ENCODE peak calls at places on chromosomes 7 and 10, in six cellular contexts. One of them, this sample, is unnamed.

GRCh38 chr10:122232781-122233180 is 38.3 kb upstream of the BTBD16 start:
- DNase-seq in stomach: no peak
- DNase-seq in lower lobe of right lung: no peak
- DNase-seq in adipocyte: peak; percentile 89
- DNase-seq in mesenchymal stem cell: no peak
- DNase-seq in spleen: no peak
- DNase-seq in this sample: peak; percentile 83

GRCh38 chr7:13980474-13980873 is 9.0 kb downstream of the ETV1 start:
- DNase-seq in stomach: no peak
- DNase-seq in lower lobe of right lung: no peak
- DNase-seq in adipocyte: no peak
- DNase-seq in mesenchymal stem cell: no peak
- DNase-seq in spleen: no peak
- DNase-seq in this sample: peak; percentile 34

GRCh38 chr10:123027861-123028260 is 19.1 kb downstream of the ACADSB start:
- DNase-seq in stomach: no peak
- DNase-seq in lower lobe of right lung: no peak
- DNase-seq in adipocyte: no peak
- DNase-seq in mesenchymal stem cell: no peak
- DNase-seq in spleen: no peak
- DNase-seq in this sample: peak; percentile 4

GRCh38 chr7:74280985-74281384 is 8.2 kb upstream of the CLIP2 start:
- DNase-seq in stomach: no peak
- DNase-seq in lower lobe of right lung: no peak
- DNase-seq in adipocyte: no peak
- DNase-seq in mesenchymal stem cell: peak; percentile 93
- DNase-seq in spleen: no peak
- DNase-seq in this sample: no peak

GRCh38 chr10:60623627-60624026 is 154.7 kb upstream of the CDK1 start:
- DNase-seq in stomach: no peak
- DNase-seq in lower lobe of right lung: no peak
- DNase-seq in adipocyte: no peak
- DNase-seq in mesenchymal stem cell: no peak
- DNase-seq in spleen: no peak
- DNase-seq in this sample: no peak

GRCh38 chr7:114660007-114660406 is 245.4 kb downstream of the FOXP2 start:
- DNase-seq in stomach: no peak
- DNase-seq in lower lobe of right lung: no peak
- DNase-seq in adipocyte: no peak
- DNase-seq in mesenchymal stem cell: peak; percentile 15
- DNase-seq in spleen: no peak
- DNase-seq in this sample: peak; percentile 16

GRCh38 chr7:96310106-96310505 is 11.8 kb downstream of the SLC25A13 start:
- DNase-seq in stomach: no peak
- DNase-seq in lower lobe of right lung: no peak
- DNase-seq in adipocyte: peak; percentile 74
- DNase-seq in mesenchymal stem cell: no peak
- DNase-seq in spleen: no peak
- DNase-seq in this sample: peak; percentile 86

GRCh38 chr10:29634764-29635625 is at the start of gene SVIL:
- DNase-seq in stomach: no peak
- DNase-seq in lower lobe of right lung: peak; percentile 67
- DNase-seq in adipocyte: peak; percentile 53
- DNase-seq in mesenchymal stem cell: peak; percentile 97
- DNase-seq in spleen: no peak
- DNase-seq in this sample: peak; percentile 81

GRCh38 chr7:94449151-94449725 is 54.5 kb downstream of the COL1A2 start:
- DNase-seq in stomach: no peak
- DNase-seq in lower lobe of right lung: no peak
- DNase-seq in adipocyte: peak; percentile 80
- DNase-seq in mesenchymal stem cell: peak; percentile 52
- DNase-seq in spleen: no peak
- DNase-seq in this sample: peak; percentile 74

GRCh38 chr10:124032982-124033886 is 60.2 kb downstream of the CHST15 start:
- DNase-seq in stomach: no peak
- DNase-seq in lower lobe of right lung: no peak
- DNase-seq in adipocyte: peak; percentile 49
- DNase-seq in mesenchymal stem cell: peak; percentile 86
- DNase-seq in spleen: peak; percentile 56
- DNase-seq in this sample: peak; percentile 75

GRCh38 chr10:553233-553632 is 136.2 kb downstream of the DIP2C start:
- DNase-seq in stomach: peak; percentile 10
- DNase-seq in lower lobe of right lung: no peak
- DNase-seq in adipocyte: no peak
- DNase-seq in mesenchymal stem cell: no peak
- DNase-seq in spleen: no peak
- DNase-seq in this sample: no peak

GRCh38 chr7:39313958-39314357 is 252.2 kb upstream of the YAE1 start:
- DNase-seq in stomach: no peak
- DNase-seq in lower lobe of right lung: no peak
- DNase-seq in adipocyte: no peak
- DNase-seq in mesenchymal stem cell: no peak
- DNase-seq in spleen: no peak
- DNase-seq in this sample: no peak

GRCh38 chr7:2926120-2926897 is 82.2 kb upstream of the GNA12 start:
- DNase-seq in stomach: no peak
- DNase-seq in lower lobe of right lung: peak; percentile 20
- DNase-seq in adipocyte: no peak
- DNase-seq in mesenchymal stem cell: no peak
- DNase-seq in spleen: peak; percentile 64
- DNase-seq in this sample: no peak

DNA sequence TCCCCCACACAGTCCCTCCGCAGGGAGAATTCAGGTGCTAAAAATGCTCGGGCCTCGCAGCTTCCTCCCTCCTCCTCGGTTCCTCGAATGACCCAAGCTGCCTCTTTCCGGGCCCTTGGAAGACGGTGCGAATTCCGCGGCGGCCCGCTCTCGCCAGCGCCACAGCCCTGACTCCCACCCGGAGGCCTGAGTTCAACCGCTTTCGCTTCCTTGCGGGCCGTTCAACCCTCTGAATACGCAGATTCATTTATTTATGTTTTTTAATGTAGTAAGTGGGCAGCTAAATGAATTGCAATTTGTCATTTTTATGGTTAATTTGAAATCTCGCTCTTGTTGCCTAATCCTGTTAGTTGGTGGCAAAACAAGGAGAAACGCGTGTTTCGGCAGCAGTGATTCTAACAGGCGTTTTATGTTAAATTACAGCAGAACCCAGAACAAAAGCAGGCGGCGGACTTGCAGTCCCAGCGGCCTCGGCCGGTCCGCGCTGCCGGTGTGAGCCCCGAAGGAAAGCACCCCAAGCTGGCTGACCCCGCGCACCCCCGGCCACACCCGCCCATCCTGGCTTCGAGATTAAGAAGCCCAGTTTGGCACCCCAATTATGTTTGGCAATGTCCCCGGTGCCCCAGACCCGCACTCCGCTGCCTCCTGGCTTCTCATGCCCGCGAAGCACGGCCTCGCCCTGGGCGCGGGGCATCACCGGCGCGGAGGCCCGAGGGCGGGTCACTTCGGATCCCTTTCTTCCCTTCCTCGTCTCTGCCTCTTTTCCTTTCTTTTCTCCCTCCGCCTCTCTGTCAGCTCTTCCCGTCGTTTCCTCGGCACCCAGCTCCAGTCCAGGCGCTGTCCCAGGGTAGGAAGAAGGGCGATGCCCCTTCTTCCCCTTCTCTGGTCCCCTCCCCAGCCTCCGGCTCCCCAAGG is 75.9 kb downstream of the INSIG1 start:
- DNase-seq in stomach: no peak
- DNase-seq in lower lobe of right lung: no peak
- DNase-seq in adipocyte: peak; percentile 15
- DNase-seq in mesenchymal stem cell: peak; percentile 16
- DNase-seq in spleen: peak; percentile 66
- DNase-seq in this sample: peak; percentile 26
- H3K4me3 ChIP-seq in stomach: peak overlapping the region; percentile 38
- H3K4me3 ChIP-seq in lower lobe of right lung: peak overlapping the region; percentile 33
- H3K4me3 ChIP-seq in adipocyte: peak overlapping the region; percentile 53
- H3K4me3 ChIP-seq in mesenchymal stem cell: no peak overlapping the region
- H3K4me3 ChIP-seq in spleen: peak overlapping the region; percentile 37
- H3K4me3 ChIP-seq in this sample: peak overlapping the region; percentile 31

DNA sequence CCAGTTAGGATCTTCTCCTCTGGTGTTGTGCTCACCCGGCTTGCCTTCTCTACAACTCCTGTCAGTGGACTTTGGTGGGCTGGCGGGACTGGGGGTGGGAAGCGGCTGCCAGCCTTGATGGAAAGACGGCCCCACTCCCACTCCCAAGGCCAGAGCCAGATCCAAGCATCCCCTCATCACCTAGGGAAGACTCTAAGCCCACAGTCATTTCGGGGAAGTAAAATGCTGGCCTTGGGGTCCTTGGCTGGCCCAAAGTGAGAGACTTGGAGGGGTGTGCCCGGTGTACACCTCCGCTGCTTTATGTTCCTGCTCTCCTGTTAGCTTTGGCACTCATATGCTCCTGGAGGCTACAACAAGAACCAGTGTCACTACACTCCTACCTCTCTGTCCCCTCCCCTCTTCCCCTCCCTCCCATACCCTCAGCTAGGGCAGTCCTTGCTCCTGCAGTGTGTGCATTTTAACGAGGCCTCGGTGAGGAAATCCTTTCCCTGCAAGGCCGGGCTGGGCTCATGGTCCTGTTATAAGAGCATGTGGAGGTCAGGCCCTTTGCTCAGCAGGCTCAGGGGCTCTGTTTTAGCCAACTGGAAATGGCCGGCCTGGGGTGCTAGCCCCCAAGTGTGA is 995 bp upstream of the HOXA10 start:
- DNase-seq in stomach: no peak
- DNase-seq in lower lobe of right lung: no peak
- DNase-seq in adipocyte: no peak
- DNase-seq in mesenchymal stem cell: no peak
- DNase-seq in spleen: peak; percentile 34
- DNase-seq in this sample: no peak
- H3K4me3 ChIP-seq in stomach: no peak overlapping the region
- H3K4me3 ChIP-seq in lower lobe of right lung: no peak overlapping the region
- H3K4me3 ChIP-seq in adipocyte: peak overlapping the region; percentile 94
- H3K4me3 ChIP-seq in mesenchymal stem cell: peak overlapping the region; percentile 61
- H3K4me3 ChIP-seq in spleen: no peak overlapping the region
- H3K4me3 ChIP-seq in this sample: no peak overlapping the region

DNA sequence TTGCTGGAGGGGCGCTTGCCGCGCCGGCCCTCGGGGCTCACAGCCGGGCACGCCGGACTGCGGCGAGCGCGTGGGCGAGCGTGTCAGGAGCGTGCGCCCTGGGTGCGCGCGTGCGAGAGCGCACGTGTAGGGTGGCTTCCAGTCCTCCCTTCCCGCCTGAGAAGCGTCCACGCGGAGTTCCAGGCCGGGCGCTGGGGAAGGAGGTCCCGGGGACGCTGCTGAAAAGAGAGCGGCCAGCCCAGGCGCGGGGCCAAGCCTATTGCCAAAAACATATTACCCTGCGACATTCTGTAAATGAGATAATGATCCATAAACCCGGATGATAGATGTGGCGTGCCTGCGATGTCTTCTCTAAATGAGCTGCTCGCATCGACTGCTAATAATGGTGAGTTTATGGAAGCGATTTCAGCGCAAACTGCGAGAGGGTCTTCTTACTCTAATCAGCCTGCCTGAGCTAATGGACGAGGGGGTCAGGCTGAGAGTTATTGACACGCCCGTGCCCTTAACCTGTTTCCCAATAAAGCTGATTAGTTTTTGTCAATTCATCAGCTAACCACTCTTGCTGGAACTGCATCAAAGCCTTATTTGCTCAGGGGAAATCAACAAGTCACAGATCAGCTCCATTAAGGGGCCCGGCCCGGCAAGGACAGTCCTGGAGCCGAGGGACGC is 8.0 kb upstream of the MNX1 start:
- DNase-seq in stomach: no peak
- DNase-seq in lower lobe of right lung: no peak
- DNase-seq in adipocyte: no peak
- DNase-seq in mesenchymal stem cell: no peak
- DNase-seq in spleen: no peak
- DNase-seq in this sample: no peak
- H3K4me3 ChIP-seq in stomach: peak overlapping the region; percentile 22
- H3K4me3 ChIP-seq in lower lobe of right lung: no peak overlapping the region
- H3K4me3 ChIP-seq in adipocyte: no peak overlapping the region
- H3K4me3 ChIP-seq in mesenchymal stem cell: no peak overlapping the region
- H3K4me3 ChIP-seq in spleen: no peak overlapping the region
- H3K4me3 ChIP-seq in this sample: no peak overlapping the region

DNA sequence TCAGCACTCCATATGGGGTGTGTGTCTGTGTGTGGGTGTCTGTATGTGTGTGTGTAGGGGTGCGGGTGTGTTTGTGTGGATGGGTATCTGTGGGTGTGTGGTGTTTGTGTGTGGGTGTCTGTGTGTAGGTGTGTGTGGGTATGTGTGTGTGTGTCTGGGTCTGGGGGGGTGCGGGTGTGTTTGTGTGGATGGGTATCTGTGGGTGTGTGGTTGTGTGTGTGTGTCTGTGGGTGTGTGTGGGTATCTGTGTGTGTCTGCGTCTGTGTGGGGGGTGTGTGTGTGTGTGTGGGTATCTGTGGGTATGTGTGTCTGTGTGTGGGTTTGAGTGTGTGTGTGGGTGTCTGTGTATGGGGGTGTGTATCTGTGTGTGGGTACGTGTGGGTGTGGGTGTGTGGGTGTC is 148.7 kb downstream of the RGS10 start:
- DNase-seq in stomach: no peak
- DNase-seq in lower lobe of right lung: no peak
- DNase-seq in adipocyte: no peak
- DNase-seq in mesenchymal stem cell: no peak
- DNase-seq in spleen: no peak
- DNase-seq in this sample: no peak
- H3K4me3 ChIP-seq in stomach: no peak overlapping the region
- H3K4me3 ChIP-seq in lower lobe of right lung: no peak overlapping the region
- H3K4me3 ChIP-seq in adipocyte: no peak overlapping the region
- H3K4me3 ChIP-seq in mesenchymal stem cell: no peak overlapping the region
- H3K4me3 ChIP-seq in spleen: no peak overlapping the region
- H3K4me3 ChIP-seq in this sample: no peak overlapping the region

This sample was measured in fibroblast of the aortic adventitia.